ENCODE peak calls at places on chromosomes 7 and 10, in five cellular contexts. Q is cardiac muscle cell, Y is amygdala, H is GF-D8, W is small intestine. P is an unnamed sample.

GRCh38 chr10:75396861-75397570 is 4.5 kb downstream of the ZNF503 start:
- DNase-seq in Q (peak; percentile 44), H (no peak), W (peak; percentile 52), Y (no peak), P (no peak)

GRCh38 chr10:11270135-11270857 is 252.6 kb downstream of the CELF2 start:
- DNase-seq in Q (peak; percentile 80), W (peak; percentile 74), H (no peak), Y (peak; percentile 24), P (peak; percentile 91)

GRCh38 chr10:132392811-132393694 is 3.9 kb upstream of the PWWP2B start:
- DNase-seq in W (no peak), Q (no peak), H (no peak), Y (no peak), P (no peak)

GRCh38 chr7:144834516-144835165 is 1.2 kb downstream of the TPK1 start:
- DNase-seq in Y (peak; percentile 33), W (peak; percentile 66), Q (peak; percentile 55), H (peak; percentile 65), P (peak; percentile 52)

GRCh38 chr10:127168251-127168650 is 28.1 kb downstream of the INSYN2A start:
- DNase-seq in Q (no peak), Y (peak; percentile 49), W (no peak), H (no peak), P (no peak)

GRCh38 chr7:6175642-6176041 is 96.8 kb downstream of the CYTH3 start:
- DNase-seq in Y (no peak), W (no peak), Q (peak; percentile 82), H (peak; percentile 87), P (no peak)

GRCh38 chr7:16918288-16918895 is 36.6 kb upstream of the AGR3 start:
- DNase-seq in H (no peak), Y (no peak), W (peak; percentile 53), Q (peak; percentile 67), P (peak; percentile 62)

GRCh38 chr7:40709077-40709964 is 574.5 kb downstream of the SUGCT start:
- DNase-seq in Y (no peak), W (no peak), H (no peak), Q (peak; percentile 53), P (no peak)

GRCh38 chr7:93036807-93037206 is 81.0 kb downstream of the SAMD9 start:
- DNase-seq in W (peak; percentile 79), H (no peak), Y (no peak), Q (no peak), P (no peak)

GRCh38 chr10:49227406-49227805 is 39.2 kb upstream of the TMEM273 start:
- DNase-seq in H (no peak), Y (no peak), Q (no peak), W (no peak), P (no peak)

GRCh38 chr10:5511231-5511884 is 12.0 kb upstream of the CALML5 start:
- DNase-seq in H (no peak), Q (no peak), W (no peak), Y (no peak), P (no peak)

GRCh38 chr7:55477781-55478374 is 94.4 kb downstream of the VOPP1 start:
- DNase-seq in H (no peak), Y (no peak), Q (peak; percentile 60), W (no peak), P (peak; percentile 26)

GRCh38 chr7:964401-965231 is 10.1 kb upstream of the ADAP1 start:
- DNase-seq in H (peak; percentile 64), Q (peak; percentile 58), Y (peak; percentile 41), W (peak; percentile 45), P (peak; percentile 73)

GRCh38 chr10:67492317-67493019 is 203.5 kb downstream of the CTNNA3 start:
- DNase-seq in Q (peak; percentile 3), W (peak; percentile 97), Y (no peak), H (no peak), P (no peak)

GRCh38 chr10:3763035-3763456 is 22.0 kb downstream of the KLF6 start:
- DNase-seq in H (no peak), Q (no peak), Y (no peak), W (peak; percentile 65), P (no peak)

GRCh38 chr10:88879754-88880286 is at the start of gene STAMBPL1:
- DNase-seq in Q (no peak), Y (peak; percentile 54), H (peak; percentile 13), W (peak; percentile 60), P (peak; percentile 42)

P was measured in testis.